ENCODE peak calls at places on chromosomes 2 and 18, in ten cellular contexts. W is NCI-H82; Y is GM12878; M is CD4-positive, alpha-beta T cell; G is left colon; U is AG10803; Z is activated naive CD4-positive, alpha-beta T cell; T is ELR; R is A549; A is NCI-H1105. O is an unnamed sample.

GRCh38 chr2:166013878-166014277 is 60.3 kb upstream of the TTC21B start:
- DNase-seq in T (no peak), A (no peak), R (peak), M (no peak), U (no peak), W (no peak), G (no peak), Z (no peak), Y (no peak), O (no peak)

GRCh38 chr2:139214806-139215205 is 434.6 kb upstream of the NXPH2 start:
- DNase-seq in Y (no peak), T (no peak), R (no peak), M (no peak), G (no peak), W (no peak), U (no peak), A (no peak), Z (no peak), O (no peak)

GRCh38 chr2:98769784-98770183 is 38.9 kb upstream of the MGAT4A start:
- DNase-seq in M (peak), Z (no peak), G (no peak), Y (no peak), R (no peak), T (no peak), W (no peak), U (no peak), A (peak), O (no peak)

GRCh38 chr18:59813942-59814341 is 85.9 kb upstream of the PMAIP1 start:
- DNase-seq in R (no peak), T (peak), W (no peak), M (no peak), U (peak), Z (no peak), Y (no peak), G (no peak), A (no peak), O (no peak)

GRCh38 chr2:230012242-230012884 is 56.4 kb downstream of the SLC16A14 start:
- DNase-seq in M (no peak), Z (no peak), W (no peak), G (no peak), T (no peak), A (no peak), R (no peak), Y (no peak), U (peak), O (no peak)

GRCh38 chr2:15829985-15830384 is 110.4 kb upstream of the MYCN start:
- DNase-seq in W (peak), Z (no peak), Y (no peak), T (no peak), R (no peak), A (no peak), U (no peak), G (no peak), M (no peak), O (no peak)

GRCh38 chr2:148527488-148528340 is 116.8 kb upstream of the EPC2 start:
- DNase-seq in G (no peak), A (no peak), Z (no peak), Y (no peak), W (no peak), M (no peak), T (peak), R (no peak), U (no peak), O (no peak)

GRCh38 chr2:19687260-19687659 is 214.5 kb downstream of the TTC32 start:
- DNase-seq in U (no peak), G (no peak), R (no peak), Y (no peak), M (no peak), Z (no peak), W (no peak), A (no peak), T (no peak), O (no peak)

GRCh38 chr2:128608911-128609880 is 290.5 kb upstream of the HS6ST1 start:
- DNase-seq in R (no peak), G (no peak), Y (no peak), A (no peak), W (no peak), U (no peak), T (no peak), M (no peak), Z (no peak), O (no peak)

GRCh38 chr18:74604774-74605173 is 7.1 kb downstream of the ZNF407 start:
- DNase-seq in Y (no peak), R (no peak), A (no peak), Z (no peak), G (no peak), M (no peak), U (peak), T (no peak), W (no peak), O (no peak)